ENCODE peak calls at places on chromosomes 1 and 21, in eight cellular contexts. L is MCF 10A; U is cardiac fibroblast; N is HCT116; K is RWPE1; Q is Calu3; G is adrenal gland; S is CD4-positive, alpha-beta T cell. B is an unnamed sample.

GRCh38 chr1:236024655-236025054 is 40.2 kb downstream of the NID1 start:
- DNase-seq in L (no peak), U (no peak), N (no peak), K (no peak), Q (no peak), G (no peak), S (no peak), B (no peak)

GRCh38 chr1:84780000-84780716 is 89.9 kb upstream of the SSX2IP start:
- DNase-seq in L (peak), U (peak), N (no peak), K (no peak), Q (no peak), G (peak), S (no peak), B (peak)

GRCh38 chr1:56202743-56203142 is 376.6 kb downstream of the PLPP3 start:
- DNase-seq in L (no peak), U (no peak), N (no peak), K (no peak), Q (no peak), G (peak), S (no peak), B (peak)

GRCh38 chr1:17503146-17503545 is 36.4 kb upstream of the ARHGEF10L start:
- DNase-seq in L (no peak), U (no peak), N (no peak), K (no peak), Q (no peak), G (no peak), S (no peak), B (no peak)

GRCh38 chr1:23995431-23995837 is 15.3 kb upstream of the SRSF10 start:
- DNase-seq in L (no peak), U (peak), N (no peak), K (no peak), Q (no peak), G (no peak), S (no peak), B (no peak)

GRCh38 chr1:8602471-8603219 is 214.8 kb downstream of the RERE start:
- DNase-seq in L (no peak), U (no peak), N (no peak), K (no peak), Q (no peak), G (no peak), S (no peak), B (no peak)

GRCh38 chr1:93988634-93989350 is 79.6 kb upstream of the GCLM start:
- DNase-seq in L (peak), U (peak), N (no peak), K (peak), Q (peak), G (no peak), S (no peak), B (peak)

GRCh38 chr1:191350938-191351337 is 807.3 kb upstream of the RGS18 start:
- DNase-seq in L (no peak), U (no peak), N (no peak), K (no peak), Q (no peak), G (no peak), S (no peak), B (no peak)

GRCh38 chr1:88982055-88982454 is 10.4 kb downstream of the KYAT3 start:
- DNase-seq in L (no peak), U (peak), N (no peak), K (no peak), Q (no peak), G (no peak), S (no peak), B (peak)

GRCh38 chr1:76682152-76682551 is 185.1 kb upstream of the ST6GALNAC5 start:
- DNase-seq in L (no peak), U (no peak), N (no peak), K (no peak), Q (no peak), G (no peak), S (no peak), B (no peak)

GRCh38 chr1:998905-999796 is 746 bp downstream of the HES4 start:
- DNase-seq in L (peak), U (peak), N (no peak), K (no peak), Q (peak), G (peak), S (no peak), B (no peak)

GRCh38 chr1:228360533-228361313 is 45.9 kb downstream of the TRIM11 start:
- DNase-seq in L (no peak), U (no peak), N (no peak), K (no peak), Q (no peak), G (peak), S (no peak), B (no peak)

GRCh38 chr1:194159941-194160340 is 973.5 kb upstream of the B3GALT2 start:
- DNase-seq in L (peak), U (no peak), N (peak), K (no peak), Q (no peak), G (no peak), S (no peak), B (peak)

GRCh38 chr21:38027901-38028300 is 111.6 kb upstream of the KCNJ6 start:
- DNase-seq in L (peak), U (peak), N (no peak), K (peak), Q (no peak), G (no peak), S (no peak), B (peak)

GRCh38 chr1:13818926-13819325 is 118.9 kb downstream of the PRDM2 start:
- DNase-seq in L (no peak), U (no peak), N (no peak), K (no peak), Q (no peak), G (no peak), S (no peak), B (no peak)

GRCh38 chr1:3261969-3262579 is 192.4 kb upstream of the ARHGEF16 start:
- DNase-seq in L (no peak), U (no peak), N (no peak), K (no peak), Q (no peak), G (no peak), S (no peak), B (no peak)

GRCh38 chr1:183914283-183914682 is 109.4 kb downstream of the RGL1 start:
- DNase-seq in L (no peak), U (peak), N (no peak), K (no peak), Q (no peak), G (peak), S (no peak), B (no peak)

GRCh38 chr21:43854773-43855633 is 10.0 kb upstream of the AGPAT3 start:
- DNase-seq in L (no peak), U (no peak), N (no peak), K (no peak), Q (no peak), G (no peak), S (no peak), B (no peak)

GRCh38 chr1:113538225-113538624 is 147.9 kb downstream of the MAGI3 start:
- DNase-seq in L (peak), U (no peak), N (no peak), K (peak), Q (no peak), G (no peak), S (no peak), B (peak)

GRCh38 chr1:8419172-8419571 is 101.3 kb downstream of the SLC45A1 start:
- DNase-seq in L (no peak), U (peak), N (no peak), K (no peak), Q (no peak), G (no peak), S (no peak), B (no peak)

GRCh38 chr1:28950449-28950848 is 36.1 kb downstream of the EPB41 start:
- DNase-seq in L (no peak), U (no peak), N (no peak), K (no peak), Q (no peak), G (no peak), S (no peak), B (no peak)

GRCh38 chr21:19684328-19684727 is 1280.7 kb upstream of the TMPRSS15 start:
- DNase-seq in L (no peak), U (no peak), N (no peak), K (no peak), Q (no peak), G (no peak), S (no peak), B (no peak)

GRCh38 chr1:109396513-109396839 is 1.2 kb downstream of the SORT1 start:
- DNase-seq in L (no peak), U (no peak), N (no peak), K (no peak), Q (no peak), G (no peak), S (no peak), B (no peak)

GRCh38 chr1:14970799-14971141 is 182.8 kb upstream of the TMEM51 start:
- DNase-seq in L (no peak), U (no peak), N (no peak), K (no peak), Q (no peak), G (no peak), S (no peak), B (no peak)

GRCh38 chr1:241837901-241838300 is 10.1 kb upstream of the EXO1 start:
- DNase-seq in L (peak), U (peak), N (no peak), K (no peak), Q (no peak), G (no peak), S (no peak), B (peak)

GRCh38 chr1:155127672-155128468 is at the start of gene EFNA1:
- DNase-seq in L (peak), U (peak), N (no peak), K (no peak), Q (peak), G (peak), S (no peak), B (peak)

GRCh38 chr1:94993931-94994645 is 67.2 kb upstream of the CNN3 start:
- DNase-seq in L (no peak), U (no peak), N (no peak), K (no peak), Q (no peak), G (no peak), S (no peak), B (no peak)

GRCh38 chr1:11592752-11593151 is 61.5 kb downstream of the FBXO2 start:
- DNase-seq in L (no peak), U (no peak), N (no peak), K (no peak), Q (no peak), G (no peak), S (no peak), B (no peak)

GRCh38 chr21:45326169-45326833 is 38.6 kb upstream of the POFUT2 start:
- DNase-seq in L (no peak), U (no peak), N (no peak), K (no peak), Q (no peak), G (peak), S (no peak), B (no peak)

GRCh38 chr1:88973520-88974137 is 18.8 kb downstream of the KYAT3 start:
- DNase-seq in L (peak), U (peak), N (peak), K (no peak), Q (no peak), G (no peak), S (no peak), B (peak)

GRCh38 chr1:161071886-161072371 is 2.2 kb upstream of the ARHGAP30 start:
- DNase-seq in L (peak), U (peak), N (peak), K (peak), Q (peak), G (peak), S (peak), B (peak)

GRCh38 chr1:48602349-48602748 is 130.3 kb upstream of the SPATA6 start:
- DNase-seq in L (no peak), U (no peak), N (no peak), K (no peak), Q (no peak), G (peak), S (no peak), B (no peak)

GRCh38 chr21:34039678-34040382 is 33.5 kb upstream of the MRPS6 start:
- DNase-seq in L (no peak), U (no peak), N (no peak), K (no peak), Q (no peak), G (no peak), S (no peak), B (no peak)

GRCh38 chr1:57270926-57271698 is 152.7 kb downstream of the DAB1 start:
- DNase-seq in L (peak), U (no peak), N (no peak), K (no peak), Q (no peak), G (no peak), S (no peak), B (peak)

DNA sequence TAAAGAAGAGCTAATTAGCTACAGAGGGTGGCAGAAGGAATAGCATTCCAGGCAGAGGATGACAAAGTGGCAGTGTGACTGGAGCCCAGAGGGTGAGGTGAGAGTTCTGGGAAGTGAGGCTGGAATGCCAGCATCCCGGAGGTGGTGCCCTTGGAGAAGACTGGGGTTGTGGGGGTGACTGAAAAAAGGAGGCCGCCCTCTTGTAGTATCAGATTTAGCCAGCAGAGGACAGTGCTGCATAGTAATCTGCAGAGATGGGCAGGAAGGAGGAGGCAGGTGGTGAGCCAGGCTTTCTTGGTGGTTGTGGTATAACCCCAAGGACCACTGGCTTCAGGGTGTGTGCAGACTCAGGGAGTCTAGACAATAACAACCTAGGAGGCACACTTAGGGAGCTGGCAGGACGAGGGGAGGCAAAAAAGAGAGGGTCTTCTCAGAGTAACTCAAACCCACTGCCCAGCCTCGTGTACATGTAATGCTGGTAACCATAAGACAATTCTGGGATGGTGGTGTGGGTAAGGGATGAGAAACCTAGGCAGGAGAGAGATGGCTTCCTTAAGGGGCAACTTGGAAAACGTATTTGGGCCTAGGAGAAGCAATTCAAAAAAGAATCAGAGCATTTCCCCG is 30.5 kb downstream of the MROH7 start:
- DNase-seq in L (peak), U (peak), N (peak), K (peak), Q (peak), G (peak), S (peak), B (peak)
- TF ChIP-seq CTCF in L (peak), U (peak), N (peak), K (peak), Q (peak), G (peak), S (peak), B (peak)

DNA sequence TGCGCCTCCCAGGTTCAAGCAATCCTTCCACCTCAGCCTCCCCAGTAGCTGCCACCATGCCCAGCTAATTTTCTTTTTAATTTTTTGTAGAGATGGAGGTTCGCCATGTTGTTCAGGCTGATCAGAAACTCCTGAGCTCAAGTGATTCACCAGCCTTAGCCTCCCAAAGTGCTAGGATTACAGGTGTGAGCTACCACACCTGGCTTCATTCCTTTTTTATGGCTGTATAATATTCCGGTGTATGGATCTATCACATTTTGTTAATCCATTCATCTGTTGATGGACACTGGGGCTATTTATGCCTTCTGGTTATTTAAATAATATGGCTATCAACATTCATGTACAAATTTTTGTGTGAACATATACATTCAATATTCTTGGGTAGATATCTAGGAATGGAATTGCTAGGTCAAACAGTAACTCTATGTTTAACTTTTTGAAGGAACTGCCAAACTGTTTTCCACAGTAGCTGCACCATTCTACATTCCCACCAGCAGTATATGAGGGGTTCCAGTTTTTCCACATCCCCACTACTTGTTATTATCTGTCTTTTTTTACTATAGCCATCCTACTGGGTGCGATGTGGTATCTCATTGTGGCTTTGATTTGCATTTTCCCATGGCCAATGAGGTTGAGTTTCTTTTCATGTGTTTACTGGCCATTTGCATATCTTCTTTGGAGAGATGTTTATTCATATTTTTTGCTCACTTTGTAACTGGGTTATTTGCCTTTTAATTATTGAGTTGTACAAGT is 11.0 kb downstream of the SLC27A3 start:
- DNase-seq in L (no peak), U (no peak), N (no peak), K (no peak), Q (no peak), G (no peak), S (no peak), B (no peak)
- TF ChIP-seq CTCF in L (no peak), U (no peak), N (no peak), K (no peak), Q (no peak), G (no peak), S (no peak), B (no peak)

DNA sequence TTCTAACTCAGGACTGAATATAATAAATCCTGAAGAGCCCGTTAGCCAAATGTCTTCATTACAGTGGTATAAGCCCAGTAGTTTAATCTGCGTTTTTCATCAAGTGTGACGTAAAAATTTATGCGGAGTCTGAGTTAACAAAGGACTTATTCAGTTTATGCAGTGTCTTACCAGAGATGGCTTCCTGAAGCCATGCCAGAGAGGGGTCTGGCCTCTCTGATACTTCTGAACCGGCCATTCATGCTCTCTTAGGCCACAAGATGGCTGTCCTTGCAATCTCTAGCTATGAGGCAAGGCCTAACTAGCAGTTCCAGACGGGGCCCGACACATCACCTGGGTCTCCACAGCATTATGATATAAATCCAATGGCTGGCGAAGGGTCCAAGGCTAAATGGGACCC is 101.4 kb downstream of the TEX35 start:
- DNase-seq in L (no peak), U (no peak), N (no peak), K (no peak), Q (no peak), G (no peak), S (no peak), B (no peak)
- TF ChIP-seq CTCF in L (no peak), U (no peak), N (no peak), K (no peak), Q (no peak), G (no peak), S (no peak), B (no peak)

DNA sequence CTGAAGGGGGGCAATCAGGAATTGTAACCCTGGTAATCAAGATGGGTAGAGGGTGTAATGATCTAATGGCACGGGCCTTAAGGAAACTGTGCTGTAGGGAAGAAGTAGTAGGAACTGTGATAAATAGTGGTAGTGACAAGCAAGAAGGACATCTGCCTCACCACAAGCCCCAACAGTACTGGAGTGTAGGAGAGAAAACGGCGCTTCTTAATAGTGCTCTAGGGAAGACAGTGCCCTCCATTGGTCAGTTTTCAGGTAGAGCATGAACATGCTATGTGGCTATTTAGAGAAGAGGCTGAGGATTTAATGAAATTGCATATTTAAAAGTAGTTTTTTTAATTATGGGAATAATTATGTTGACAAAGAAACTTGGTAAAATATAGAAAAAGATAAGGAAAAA is 32.2 kb downstream of the SLC30A7 start:
- DNase-seq in L (no peak), U (no peak), N (no peak), K (no peak), Q (no peak), G (no peak), S (no peak), B (no peak)
- TF ChIP-seq CTCF in L (no peak), U (no peak), N (peak), K (no peak), Q (no peak), G (no peak), S (no peak), B (peak)

GRCh38 chr21:16195896-16196443 is 466.2 kb downstream of the USP25 start:
- DNase-seq in L (peak), U (peak), N (no peak), K (no peak), Q (no peak), G (no peak), S (no peak), B (peak)

GRCh38 chr21:16192900-16193299 is 463.1 kb downstream of the USP25 start:
- DNase-seq in L (peak), U (peak), N (no peak), K (peak), Q (peak), G (no peak), S (no peak), B (peak)

GRCh38 chr21:16194851-16195251 is 465.1 kb downstream of the USP25 start:
- DNase-seq in L (peak), U (peak), N (no peak), K (no peak), Q (no peak), G (no peak), S (no peak), B (peak)

GRCh38 chr21:16195476-16195875 is 465.7 kb downstream of the USP25 start:
- DNase-seq in L (peak), U (peak), N (no peak), K (no peak), Q (no peak), G (no peak), S (no peak), B (peak)

DNA sequence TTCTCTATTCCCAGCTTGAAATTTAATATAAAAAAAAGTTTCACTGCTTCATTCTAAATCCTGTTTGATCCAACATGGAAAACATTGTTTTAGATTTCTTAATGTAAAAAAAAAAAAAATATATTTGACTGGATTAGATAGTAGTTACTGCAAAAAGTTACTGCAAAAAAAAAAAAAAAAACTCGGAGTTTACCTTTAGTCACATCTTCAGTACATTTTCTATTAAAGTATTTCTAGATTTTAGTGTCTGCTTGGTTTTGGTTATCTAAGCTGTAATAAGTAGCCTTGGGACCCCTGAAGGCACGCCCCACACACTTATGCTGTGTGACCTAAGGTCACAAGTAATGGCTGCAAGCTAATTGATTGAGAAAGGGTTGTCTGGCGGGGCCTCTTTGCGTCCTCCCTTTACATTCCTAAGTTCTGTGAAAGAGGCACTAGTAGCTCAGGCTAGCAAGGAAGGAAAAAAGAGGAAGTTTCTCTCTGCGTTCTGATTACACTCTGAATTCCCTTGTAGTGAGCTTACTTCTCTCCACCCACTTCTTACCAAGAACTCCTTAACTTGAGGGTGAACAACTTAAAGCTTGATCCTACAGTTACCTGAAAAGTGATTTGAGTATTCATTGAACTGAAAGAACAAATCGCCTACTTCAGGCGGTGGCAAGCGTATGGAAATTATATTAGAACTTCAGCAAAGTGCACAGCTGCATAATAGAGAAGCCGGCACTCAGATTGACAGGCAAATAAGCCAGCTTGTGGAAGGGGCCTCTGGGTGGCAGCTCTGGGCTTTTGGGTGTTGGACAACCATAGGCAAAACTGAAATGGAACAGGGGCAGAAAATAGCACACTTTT is 464.2 kb downstream of the USP25 start:
- DNase-seq in L (peak), U (peak), N (no peak), K (peak), Q (peak), G (peak), S (no peak), B (peak)
- TF ChIP-seq CTCF in L (no peak), U (peak), N (no peak), K (no peak), Q (no peak), G (no peak), S (no peak), B (peak)